ENCODE peak calls at places on chromosomes 12 and 14, in five cellular contexts. Q is ovary, K is uterus, A is fibroblast of villous mesenchyme, W is lower lobe of right lung. Y is an unnamed sample.

GRCh38 chr14:69154779-69155178 is 1.9 kb upstream of the DCAF5 start:
- DNase-seq in Q (no peak), K (no peak), A (no peak), W (no peak), Y (no peak)

GRCh38 chr14:34423445-34423844 is 38.6 kb downstream of the SPTSSA start:
- DNase-seq in Q (no peak), K (no peak), A (no peak), W (no peak), Y (no peak)

GRCh38 chr12:88529531-88530488 is 50.5 kb downstream of the KITLG start:
- DNase-seq in Q (no peak), K (no peak), A (no peak), W (no peak), Y (no peak)

GRCh38 chr12:40921563-40922163 is 229.4 kb downstream of the CNTN1 start:
- DNase-seq in Q (no peak), K (no peak), A (peak), W (no peak), Y (no peak)

GRCh38 chr14:23316300-23316699 is 5.0 kb upstream of the PABPN1 start:
- DNase-seq in Q (no peak), K (no peak), A (no peak), W (no peak), Y (no peak)

GRCh38 chr12:18383203-18383602 is 121.9 kb downstream of the PIK3C2G start:
- DNase-seq in Q (no peak), K (no peak), A (peak), W (no peak), Y (no peak)

GRCh38 chr12:4293942-4294505 is 20.5 kb downstream of the CCND2 start:
- DNase-seq in Q (no peak), K (no peak), A (no peak), W (no peak), Y (no peak)

GRCh38 chr12:112283541-112283940 is 98.7 kb downstream of the HECTD4 start:
- DNase-seq in Q (no peak), K (no peak), A (no peak), W (no peak), Y (no peak)

GRCh38 chr12:52646613-52647012 is 5.4 kb downstream of the KRT2 start:
- DNase-seq in Q (no peak), K (no peak), A (no peak), W (no peak), Y (peak)

GRCh38 chr14:73888971-73889370 is 2.3 kb downstream of the ZNF410 start:
- DNase-seq in Q (no peak), K (no peak), A (peak), W (no peak), Y (no peak)

GRCh38 chr14:88301381-88301780 is 21.7 kb downstream of the KCNK10 start:
- DNase-seq in Q (no peak), K (no peak), A (no peak), W (no peak), Y (no peak)

GRCh38 chr12:6866920-6867406 is 368 bp upstream of the TPI1 start:
- DNase-seq in Q (no peak), K (no peak), A (no peak), W (peak), Y (no peak)

GRCh38 chr12:57852620-57853509 is 6.3 kb upstream of the CTDSP2 start:
- DNase-seq in Q (peak), K (peak), A (peak), W (peak), Y (no peak)
- TF ChIP-seq CTCF in Q (peak), K (peak), A (peak), W (peak), Y (no peak)

GRCh38 chr12:12358528-12358927 is 1.6 kb downstream of the BORCS5 start:
- DNase-seq in Q (no peak), K (no peak), A (no peak), W (no peak), Y (no peak)

GRCh38 chr12:12356467-12356885 is 402 bp upstream of the BORCS5 start:
- DNase-seq in Q (no peak), K (no peak), A (no peak), W (no peak), Y (no peak)

GRCh38 chr12:12357697-12358476 is 1.0 kb downstream of the BORCS5 start:
- DNase-seq in Q (no peak), K (no peak), A (peak), W (no peak), Y (no peak)

GRCh38 chr12:12353807-12354206 is 3.1 kb upstream of the BORCS5 start:
- DNase-seq in Q (no peak), K (peak), A (no peak), W (no peak), Y (no peak)

GRCh38 chr12:12356886-12357696 is at the start of gene BORCS5:
- DNase-seq in Q (peak), K (peak), A (peak), W (peak), Y (peak)
- TF ChIP-seq CTCF in Q (peak), K (peak), A (peak), W (peak), Y (peak)

GRCh38 chr14:50955373-50956043 is 11.2 kb upstream of the PYGL start:
- DNase-seq in Q (no peak), K (peak), A (peak), W (peak), Y (no peak)
- TF ChIP-seq CTCF in Q (no peak), K (no peak), A (peak), W (peak), Y (peak)

DNA sequence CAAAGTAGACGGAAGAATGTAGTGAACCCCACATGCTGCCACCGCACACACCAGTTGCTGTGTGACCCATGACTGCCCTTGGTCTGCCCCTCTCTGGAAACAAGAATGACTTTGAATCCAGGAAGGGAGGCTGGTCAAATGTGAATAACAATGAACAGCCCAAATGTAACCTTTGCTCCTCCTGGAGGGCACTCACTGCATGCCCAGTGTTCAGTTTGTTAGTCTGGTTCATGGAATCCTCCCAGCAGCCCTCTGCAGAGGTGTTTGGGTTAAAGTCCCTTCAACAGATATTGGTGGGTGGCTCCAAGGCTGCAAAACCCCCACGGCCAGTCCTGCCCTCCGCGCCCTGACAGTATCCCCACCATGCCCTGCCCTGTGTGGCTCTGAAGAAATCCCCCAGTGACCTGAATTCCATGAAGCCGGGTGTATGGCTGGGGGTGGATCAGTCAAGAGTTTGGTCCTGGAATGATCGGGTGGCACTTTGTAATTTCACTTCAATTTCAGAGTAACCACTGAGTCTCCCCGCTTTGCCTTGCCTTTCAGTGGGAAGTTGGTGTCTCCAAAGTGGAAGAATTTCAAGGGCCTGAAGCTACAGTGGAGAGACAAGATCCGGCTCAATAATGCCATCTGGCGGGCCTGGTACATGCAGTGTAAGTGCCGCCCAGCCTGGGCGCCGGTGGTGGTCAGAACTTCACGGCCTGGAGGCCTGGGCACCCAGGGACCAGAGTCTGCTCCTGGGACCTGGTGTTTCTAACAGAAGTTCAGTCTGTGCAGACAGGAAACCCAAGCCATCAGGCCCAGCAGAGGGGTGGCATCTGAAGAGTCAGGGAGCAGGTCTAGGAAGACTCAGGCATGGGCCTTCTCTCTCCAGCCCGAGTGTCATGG is 47.1 kb downstream of the IL31 start:
- DNase-seq in Q (no peak), K (no peak), A (no peak), W (peak), Y (no peak)
- TF ChIP-seq CTCF in Q (no peak), K (no peak), A (no peak), W (no peak), Y (peak)

DNA sequence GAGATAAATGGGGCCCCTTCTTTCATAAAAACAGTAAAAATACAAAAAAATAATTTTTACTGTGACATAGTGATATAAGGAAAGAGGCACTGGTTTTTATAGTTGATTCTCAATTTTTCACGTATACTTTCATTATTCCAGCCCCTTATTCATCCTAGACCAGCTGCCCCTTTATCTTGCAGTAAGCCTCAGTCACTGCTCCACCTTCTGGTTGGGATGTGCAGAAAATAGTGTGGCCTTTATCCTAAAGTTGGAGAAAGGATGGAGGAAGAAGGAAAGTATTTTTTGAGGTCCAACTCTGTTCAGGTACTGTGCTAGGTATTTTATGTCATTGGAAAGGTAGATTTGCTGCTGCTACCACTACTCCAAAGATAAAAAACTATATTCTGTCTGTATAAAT is 172.7 kb downstream of the ANO6 start:
- DNase-seq in Q (no peak), K (peak), A (peak), W (no peak), Y (no peak)
- TF ChIP-seq CTCF in Q (peak), K (peak), A (peak), W (peak), Y (peak)